ENCODE peak calls at places on chromosomes 11 and 22, in eight cellular contexts. One of them, this sample, is unnamed.

GRCh38 chr22:45503816-45504702 is 1.4 kb downstream of the FBLN1 start:
- DNase-seq in activated CD4-positive, alpha-beta T cell treated with anti-CD3 and anti-CD28 coated beads for 24 hours: peak
- DNase-seq in stimulated activated CD8-positive, alpha-beta memory T cell treated with anti-CD3 and anti-CD28 coated beads, Interleukin-15, amount 100 ng/mL, for 24 hours: no peak
- DNase-seq in NCI-H510A: no peak
- DNase-seq in GM12864: no peak
- DNase-seq in GM23248: peak
- DNase-seq in stimulated activated CD4-positive, alpha-beta T cell treated with anti-CD3 and anti-CD28 coated beads, Interleukin-1b, Interleukin-23, amount 100 ng/mL, for 24 hours: no peak
- DNase-seq in Panc1: no peak
- DNase-seq in this sample: peak

GRCh38 chr11:114346709-114347141 is 50.5 kb downstream of the NNMT start:
- DNase-seq in Panc1: no peak
- DNase-seq in activated CD4-positive, alpha-beta T cell treated with anti-CD3 and anti-CD28 coated beads for 24 hours: no peak
- DNase-seq in GM12864: no peak
- DNase-seq in stimulated activated CD4-positive, alpha-beta T cell treated with anti-CD3 and anti-CD28 coated beads, Interleukin-1b, Interleukin-23, amount 100 ng/mL, for 24 hours: no peak
- DNase-seq in NCI-H510A: no peak
- DNase-seq in stimulated activated CD8-positive, alpha-beta memory T cell treated with anti-CD3 and anti-CD28 coated beads, Interleukin-15, amount 100 ng/mL, for 24 hours: no peak
- DNase-seq in GM23248: no peak
- DNase-seq in this sample: peak

GRCh38 chr22:46051646-46052045 is 74.7 kb upstream of the WNT7B start:
- DNase-seq in GM12864: no peak
- DNase-seq in activated CD4-positive, alpha-beta T cell treated with anti-CD3 and anti-CD28 coated beads for 24 hours: no peak
- DNase-seq in stimulated activated CD8-positive, alpha-beta memory T cell treated with anti-CD3 and anti-CD28 coated beads, Interleukin-15, amount 100 ng/mL, for 24 hours: no peak
- DNase-seq in NCI-H510A: no peak
- DNase-seq in GM23248: no peak
- DNase-seq in stimulated activated CD4-positive, alpha-beta T cell treated with anti-CD3 and anti-CD28 coated beads, Interleukin-1b, Interleukin-23, amount 100 ng/mL, for 24 hours: no peak
- DNase-seq in Panc1: no peak
- DNase-seq in this sample: no peak

GRCh38 chr11:134662629-134663360 is 250.8 kb upstream of the B3GAT1 start:
- DNase-seq in stimulated activated CD8-positive, alpha-beta memory T cell treated with anti-CD3 and anti-CD28 coated beads, Interleukin-15, amount 100 ng/mL, for 24 hours: no peak
- DNase-seq in GM23248: no peak
- DNase-seq in Panc1: no peak
- DNase-seq in NCI-H510A: no peak
- DNase-seq in activated CD4-positive, alpha-beta T cell treated with anti-CD3 and anti-CD28 coated beads for 24 hours: no peak
- DNase-seq in GM12864: no peak
- DNase-seq in stimulated activated CD4-positive, alpha-beta T cell treated with anti-CD3 and anti-CD28 coated beads, Interleukin-1b, Interleukin-23, amount 100 ng/mL, for 24 hours: no peak
- DNase-seq in this sample: no peak

GRCh38 chr11:75815345-75815983 is 454 bp downstream of the UVRAG start:
- DNase-seq in activated CD4-positive, alpha-beta T cell treated with anti-CD3 and anti-CD28 coated beads for 24 hours: peak
- DNase-seq in stimulated activated CD4-positive, alpha-beta T cell treated with anti-CD3 and anti-CD28 coated beads, Interleukin-1b, Interleukin-23, amount 100 ng/mL, for 24 hours: peak
- DNase-seq in stimulated activated CD8-positive, alpha-beta memory T cell treated with anti-CD3 and anti-CD28 coated beads, Interleukin-15, amount 100 ng/mL, for 24 hours: peak
- DNase-seq in GM12864: no peak
- DNase-seq in NCI-H510A: no peak
- DNase-seq in GM23248: peak
- DNase-seq in Panc1: no peak
- DNase-seq in this sample: peak

GRCh38 chr22:38239101-38239761 is 33.6 kb downstream of the TMEM184B start:
- DNase-seq in stimulated activated CD8-positive, alpha-beta memory T cell treated with anti-CD3 and anti-CD28 coated beads, Interleukin-15, amount 100 ng/mL, for 24 hours: no peak
- DNase-seq in NCI-H510A: no peak
- DNase-seq in GM23248: peak
- DNase-seq in stimulated activated CD4-positive, alpha-beta T cell treated with anti-CD3 and anti-CD28 coated beads, Interleukin-1b, Interleukin-23, amount 100 ng/mL, for 24 hours: no peak
- DNase-seq in Panc1: no peak
- DNase-seq in GM12864: no peak
- DNase-seq in activated CD4-positive, alpha-beta T cell treated with anti-CD3 and anti-CD28 coated beads for 24 hours: no peak
- DNase-seq in this sample: peak

GRCh38 chr11:2233693-2234455 is 36.5 kb downstream of the ASCL2 start:
- DNase-seq in stimulated activated CD8-positive, alpha-beta memory T cell treated with anti-CD3 and anti-CD28 coated beads, Interleukin-15, amount 100 ng/mL, for 24 hours: no peak
- DNase-seq in stimulated activated CD4-positive, alpha-beta T cell treated with anti-CD3 and anti-CD28 coated beads, Interleukin-1b, Interleukin-23, amount 100 ng/mL, for 24 hours: no peak
- DNase-seq in Panc1: no peak
- DNase-seq in GM23248: no peak
- DNase-seq in activated CD4-positive, alpha-beta T cell treated with anti-CD3 and anti-CD28 coated beads for 24 hours: no peak
- DNase-seq in GM12864: no peak
- DNase-seq in NCI-H510A: no peak
- DNase-seq in this sample: no peak

GRCh38 chr11:61037694-61038093 is 64.6 kb upstream of the CD5 start:
- DNase-seq in NCI-H510A: no peak
- DNase-seq in Panc1: no peak
- DNase-seq in stimulated activated CD4-positive, alpha-beta T cell treated with anti-CD3 and anti-CD28 coated beads, Interleukin-1b, Interleukin-23, amount 100 ng/mL, for 24 hours: no peak
- DNase-seq in stimulated activated CD8-positive, alpha-beta memory T cell treated with anti-CD3 and anti-CD28 coated beads, Interleukin-15, amount 100 ng/mL, for 24 hours: no peak
- DNase-seq in GM12864: no peak
- DNase-seq in GM23248: no peak
- DNase-seq in activated CD4-positive, alpha-beta T cell treated with anti-CD3 and anti-CD28 coated beads for 24 hours: no peak
- DNase-seq in this sample: peak

GRCh38 chr11:128181984-128182383 is 405.4 kb downstream of the ETS1 start:
- DNase-seq in GM12864: no peak
- DNase-seq in stimulated activated CD4-positive, alpha-beta T cell treated with anti-CD3 and anti-CD28 coated beads, Interleukin-1b, Interleukin-23, amount 100 ng/mL, for 24 hours: no peak
- DNase-seq in NCI-H510A: no peak
- DNase-seq in Panc1: no peak
- DNase-seq in activated CD4-positive, alpha-beta T cell treated with anti-CD3 and anti-CD28 coated beads for 24 hours: no peak
- DNase-seq in stimulated activated CD8-positive, alpha-beta memory T cell treated with anti-CD3 and anti-CD28 coated beads, Interleukin-15, amount 100 ng/mL, for 24 hours: no peak
- DNase-seq in GM23248: no peak
- DNase-seq in this sample: no peak

GRCh38 chr11:105524286-105524685 is 85.6 kb upstream of the GRIA4 start:
- DNase-seq in Panc1: no peak
- DNase-seq in activated CD4-positive, alpha-beta T cell treated with anti-CD3 and anti-CD28 coated beads for 24 hours: no peak
- DNase-seq in NCI-H510A: no peak
- DNase-seq in GM12864: no peak
- DNase-seq in GM23248: no peak
- DNase-seq in stimulated activated CD4-positive, alpha-beta T cell treated with anti-CD3 and anti-CD28 coated beads, Interleukin-1b, Interleukin-23, amount 100 ng/mL, for 24 hours: no peak
- DNase-seq in stimulated activated CD8-positive, alpha-beta memory T cell treated with anti-CD3 and anti-CD28 coated beads, Interleukin-15, amount 100 ng/mL, for 24 hours: no peak
- DNase-seq in this sample: peak

GRCh38 chr11:78202733-78203167 is 14.0 kb downstream of the USP35 start:
- DNase-seq in stimulated activated CD4-positive, alpha-beta T cell treated with anti-CD3 and anti-CD28 coated beads, Interleukin-1b, Interleukin-23, amount 100 ng/mL, for 24 hours: no peak
- DNase-seq in NCI-H510A: no peak
- DNase-seq in GM12864: no peak
- DNase-seq in stimulated activated CD8-positive, alpha-beta memory T cell treated with anti-CD3 and anti-CD28 coated beads, Interleukin-15, amount 100 ng/mL, for 24 hours: no peak
- DNase-seq in Panc1: no peak
- DNase-seq in GM23248: no peak
- DNase-seq in activated CD4-positive, alpha-beta T cell treated with anti-CD3 and anti-CD28 coated beads for 24 hours: no peak
- DNase-seq in this sample: no peak

GRCh38 chr22:18000441-18001039 is 23.8 kb downstream of the MICAL3 start:
- DNase-seq in GM23248: peak
- DNase-seq in stimulated activated CD8-positive, alpha-beta memory T cell treated with anti-CD3 and anti-CD28 coated beads, Interleukin-15, amount 100 ng/mL, for 24 hours: no peak
- DNase-seq in activated CD4-positive, alpha-beta T cell treated with anti-CD3 and anti-CD28 coated beads for 24 hours: no peak
- DNase-seq in stimulated activated CD4-positive, alpha-beta T cell treated with anti-CD3 and anti-CD28 coated beads, Interleukin-1b, Interleukin-23, amount 100 ng/mL, for 24 hours: peak
- DNase-seq in GM12864: no peak
- DNase-seq in Panc1: no peak
- DNase-seq in NCI-H510A: no peak
- DNase-seq in this sample: no peak

GRCh38 chr11:69080361-69080973 is 31.7 kb downstream of the TPCN2 start:
- DNase-seq in GM12864: no peak
- DNase-seq in stimulated activated CD4-positive, alpha-beta T cell treated with anti-CD3 and anti-CD28 coated beads, Interleukin-1b, Interleukin-23, amount 100 ng/mL, for 24 hours: no peak
- DNase-seq in GM23248: peak
- DNase-seq in Panc1: no peak
- DNase-seq in NCI-H510A: no peak
- DNase-seq in stimulated activated CD8-positive, alpha-beta memory T cell treated with anti-CD3 and anti-CD28 coated beads, Interleukin-15, amount 100 ng/mL, for 24 hours: no peak
- DNase-seq in activated CD4-positive, alpha-beta T cell treated with anti-CD3 and anti-CD28 coated beads for 24 hours: no peak
- DNase-seq in this sample: peak

GRCh38 chr11:27864046-27865025 is 164.1 kb upstream of the BDNF start:
- DNase-seq in activated CD4-positive, alpha-beta T cell treated with anti-CD3 and anti-CD28 coated beads for 24 hours: no peak
- DNase-seq in GM23248: no peak
- DNase-seq in stimulated activated CD4-positive, alpha-beta T cell treated with anti-CD3 and anti-CD28 coated beads, Interleukin-1b, Interleukin-23, amount 100 ng/mL, for 24 hours: no peak
- DNase-seq in NCI-H510A: no peak
- DNase-seq in GM12864: no peak
- DNase-seq in stimulated activated CD8-positive, alpha-beta memory T cell treated with anti-CD3 and anti-CD28 coated beads, Interleukin-15, amount 100 ng/mL, for 24 hours: no peak
- DNase-seq in Panc1: no peak
- DNase-seq in this sample: peak

GRCh38 chr22:17592201-17592600 is 28.9 kb downstream of the SLC25A18 start:
- DNase-seq in stimulated activated CD4-positive, alpha-beta T cell treated with anti-CD3 and anti-CD28 coated beads, Interleukin-1b, Interleukin-23, amount 100 ng/mL, for 24 hours: no peak
- DNase-seq in activated CD4-positive, alpha-beta T cell treated with anti-CD3 and anti-CD28 coated beads for 24 hours: no peak
- DNase-seq in GM23248: no peak
- DNase-seq in Panc1: no peak
- DNase-seq in GM12864: no peak
- DNase-seq in stimulated activated CD8-positive, alpha-beta memory T cell treated with anti-CD3 and anti-CD28 coated beads, Interleukin-15, amount 100 ng/mL, for 24 hours: no peak
- DNase-seq in NCI-H510A: no peak
- DNase-seq in this sample: no peak

GRCh38 chr22:40147388-40148176 is 30.1 kb upstream of the TNRC6B start:
- DNase-seq in stimulated activated CD4-positive, alpha-beta T cell treated with anti-CD3 and anti-CD28 coated beads, Interleukin-1b, Interleukin-23, amount 100 ng/mL, for 24 hours: no peak
- DNase-seq in NCI-H510A: no peak
- DNase-seq in stimulated activated CD8-positive, alpha-beta memory T cell treated with anti-CD3 and anti-CD28 coated beads, Interleukin-15, amount 100 ng/mL, for 24 hours: no peak
- DNase-seq in GM23248: no peak
- DNase-seq in Panc1: no peak
- DNase-seq in GM12864: no peak
- DNase-seq in activated CD4-positive, alpha-beta T cell treated with anti-CD3 and anti-CD28 coated beads for 24 hours: no peak
- DNase-seq in this sample: no peak

GRCh38 chr11:125330462-125331325 is 165.4 kb downstream of the FEZ1 start:
- DNase-seq in GM12864: no peak
- DNase-seq in GM23248: no peak
- DNase-seq in stimulated activated CD8-positive, alpha-beta memory T cell treated with anti-CD3 and anti-CD28 coated beads, Interleukin-15, amount 100 ng/mL, for 24 hours: no peak
- DNase-seq in stimulated activated CD4-positive, alpha-beta T cell treated with anti-CD3 and anti-CD28 coated beads, Interleukin-1b, Interleukin-23, amount 100 ng/mL, for 24 hours: no peak
- DNase-seq in Panc1: no peak
- DNase-seq in NCI-H510A: no peak
- DNase-seq in activated CD4-positive, alpha-beta T cell treated with anti-CD3 and anti-CD28 coated beads for 24 hours: no peak
- DNase-seq in this sample: no peak

GRCh38 chr11:36141595-36141994 is 147.6 kb downstream of the COMMD9 start:
- DNase-seq in stimulated activated CD8-positive, alpha-beta memory T cell treated with anti-CD3 and anti-CD28 coated beads, Interleukin-15, amount 100 ng/mL, for 24 hours: no peak
- DNase-seq in activated CD4-positive, alpha-beta T cell treated with anti-CD3 and anti-CD28 coated beads for 24 hours: no peak
- DNase-seq in GM12864: no peak
- DNase-seq in NCI-H510A: no peak
- DNase-seq in Panc1: no peak
- DNase-seq in GM23248: no peak
- DNase-seq in stimulated activated CD4-positive, alpha-beta T cell treated with anti-CD3 and anti-CD28 coated beads, Interleukin-1b, Interleukin-23, amount 100 ng/mL, for 24 hours: no peak
- DNase-seq in this sample: no peak

GRCh38 chr11:33920838-33921613 is 29.1 kb upstream of the LMO2 start:
- DNase-seq in stimulated activated CD4-positive, alpha-beta T cell treated with anti-CD3 and anti-CD28 coated beads, Interleukin-1b, Interleukin-23, amount 100 ng/mL, for 24 hours: peak
- DNase-seq in NCI-H510A: no peak
- DNase-seq in activated CD4-positive, alpha-beta T cell treated with anti-CD3 and anti-CD28 coated beads for 24 hours: peak
- DNase-seq in GM12864: peak
- DNase-seq in GM23248: peak
- DNase-seq in stimulated activated CD8-positive, alpha-beta memory T cell treated with anti-CD3 and anti-CD28 coated beads, Interleukin-15, amount 100 ng/mL, for 24 hours: no peak
- DNase-seq in Panc1: no peak
- DNase-seq in this sample: peak

GRCh38 chr11:2802389-2803185 is 83.0 kb downstream of the CDKN1C start:
- DNase-seq in stimulated activated CD4-positive, alpha-beta T cell treated with anti-CD3 and anti-CD28 coated beads, Interleukin-1b, Interleukin-23, amount 100 ng/mL, for 24 hours: no peak
- DNase-seq in NCI-H510A: no peak
- DNase-seq in GM12864: no peak
- DNase-seq in activated CD4-positive, alpha-beta T cell treated with anti-CD3 and anti-CD28 coated beads for 24 hours: no peak
- DNase-seq in GM23248: no peak
- DNase-seq in Panc1: no peak
- DNase-seq in stimulated activated CD8-positive, alpha-beta memory T cell treated with anti-CD3 and anti-CD28 coated beads, Interleukin-15, amount 100 ng/mL, for 24 hours: no peak
- DNase-seq in this sample: no peak

GRCh38 chr11:45925550-45925949 is 3.1 kb downstream of the LARGE2 start:
- DNase-seq in GM12864: no peak
- DNase-seq in stimulated activated CD4-positive, alpha-beta T cell treated with anti-CD3 and anti-CD28 coated beads, Interleukin-1b, Interleukin-23, amount 100 ng/mL, for 24 hours: no peak
- DNase-seq in Panc1: no peak
- DNase-seq in GM23248: no peak
- DNase-seq in stimulated activated CD8-positive, alpha-beta memory T cell treated with anti-CD3 and anti-CD28 coated beads, Interleukin-15, amount 100 ng/mL, for 24 hours: no peak
- DNase-seq in activated CD4-positive, alpha-beta T cell treated with anti-CD3 and anti-CD28 coated beads for 24 hours: no peak
- DNase-seq in NCI-H510A: no peak
- DNase-seq in this sample: no peak

GRCh38 chr11:22780914-22781593 is 48.5 kb downstream of the SVIP start:
- DNase-seq in GM23248: no peak
- DNase-seq in NCI-H510A: no peak
- DNase-seq in stimulated activated CD4-positive, alpha-beta T cell treated with anti-CD3 and anti-CD28 coated beads, Interleukin-1b, Interleukin-23, amount 100 ng/mL, for 24 hours: no peak
- DNase-seq in GM12864: peak
- DNase-seq in Panc1: no peak
- DNase-seq in stimulated activated CD8-positive, alpha-beta memory T cell treated with anti-CD3 and anti-CD28 coated beads, Interleukin-15, amount 100 ng/mL, for 24 hours: no peak
- DNase-seq in activated CD4-positive, alpha-beta T cell treated with anti-CD3 and anti-CD28 coated beads for 24 hours: no peak
- DNase-seq in this sample: no peak

GRCh38 chr11:39021542-39021941 is 2423.5 kb upstream of the RAG2 start:
- DNase-seq in NCI-H510A: no peak
- DNase-seq in GM12864: no peak
- DNase-seq in stimulated activated CD8-positive, alpha-beta memory T cell treated with anti-CD3 and anti-CD28 coated beads, Interleukin-15, amount 100 ng/mL, for 24 hours: no peak
- DNase-seq in stimulated activated CD4-positive, alpha-beta T cell treated with anti-CD3 and anti-CD28 coated beads, Interleukin-1b, Interleukin-23, amount 100 ng/mL, for 24 hours: no peak
- DNase-seq in GM23248: no peak
- DNase-seq in activated CD4-positive, alpha-beta T cell treated with anti-CD3 and anti-CD28 coated beads for 24 hours: no peak
- DNase-seq in Panc1: no peak
- DNase-seq in this sample: no peak

GRCh38 chr11:74403607-74404006 is 5.4 kb upstream of the PGM2L1 start:
- DNase-seq in GM23248: no peak
- DNase-seq in activated CD4-positive, alpha-beta T cell treated with anti-CD3 and anti-CD28 coated beads for 24 hours: no peak
- DNase-seq in stimulated activated CD8-positive, alpha-beta memory T cell treated with anti-CD3 and anti-CD28 coated beads, Interleukin-15, amount 100 ng/mL, for 24 hours: no peak
- DNase-seq in stimulated activated CD4-positive, alpha-beta T cell treated with anti-CD3 and anti-CD28 coated beads, Interleukin-1b, Interleukin-23, amount 100 ng/mL, for 24 hours: no peak
- DNase-seq in GM12864: no peak
- DNase-seq in Panc1: no peak
- DNase-seq in NCI-H510A: no peak
- DNase-seq in this sample: no peak

GRCh38 chr11:131025020-131025419 is 108.7 kb upstream of the SNX19 start:
- DNase-seq in GM23248: peak
- DNase-seq in Panc1: no peak
- DNase-seq in GM12864: no peak
- DNase-seq in NCI-H510A: no peak
- DNase-seq in activated CD4-positive, alpha-beta T cell treated with anti-CD3 and anti-CD28 coated beads for 24 hours: no peak
- DNase-seq in stimulated activated CD8-positive, alpha-beta memory T cell treated with anti-CD3 and anti-CD28 coated beads, Interleukin-15, amount 100 ng/mL, for 24 hours: no peak
- DNase-seq in stimulated activated CD4-positive, alpha-beta T cell treated with anti-CD3 and anti-CD28 coated beads, Interleukin-1b, Interleukin-23, amount 100 ng/mL, for 24 hours: no peak
- DNase-seq in this sample: peak

GRCh38 chr11:42265072-42265471 is 805.6 kb upstream of the LRRC4C start:
- DNase-seq in activated CD4-positive, alpha-beta T cell treated with anti-CD3 and anti-CD28 coated beads for 24 hours: no peak
- DNase-seq in Panc1: no peak
- DNase-seq in stimulated activated CD4-positive, alpha-beta T cell treated with anti-CD3 and anti-CD28 coated beads, Interleukin-1b, Interleukin-23, amount 100 ng/mL, for 24 hours: no peak
- DNase-seq in GM12864: no peak
- DNase-seq in stimulated activated CD8-positive, alpha-beta memory T cell treated with anti-CD3 and anti-CD28 coated beads, Interleukin-15, amount 100 ng/mL, for 24 hours: no peak
- DNase-seq in GM23248: no peak
- DNase-seq in NCI-H510A: no peak
- DNase-seq in this sample: no peak

GRCh38 chr11:18721576-18722292 is 4.3 kb downstream of the IGSF22 start:
- DNase-seq in Panc1: peak
- DNase-seq in GM12864: no peak
- DNase-seq in activated CD4-positive, alpha-beta T cell treated with anti-CD3 and anti-CD28 coated beads for 24 hours: peak
- DNase-seq in stimulated activated CD4-positive, alpha-beta T cell treated with anti-CD3 and anti-CD28 coated beads, Interleukin-1b, Interleukin-23, amount 100 ng/mL, for 24 hours: peak
- DNase-seq in NCI-H510A: peak
- DNase-seq in GM23248: peak
- DNase-seq in stimulated activated CD8-positive, alpha-beta memory T cell treated with anti-CD3 and anti-CD28 coated beads, Interleukin-15, amount 100 ng/mL, for 24 hours: no peak
- DNase-seq in this sample: peak

GRCh38 chr11:124839972-124840621 is 25.1 kb upstream of the ROBO3 start:
- DNase-seq in stimulated activated CD4-positive, alpha-beta T cell treated with anti-CD3 and anti-CD28 coated beads, Interleukin-1b, Interleukin-23, amount 100 ng/mL, for 24 hours: no peak
- DNase-seq in stimulated activated CD8-positive, alpha-beta memory T cell treated with anti-CD3 and anti-CD28 coated beads, Interleukin-15, amount 100 ng/mL, for 24 hours: no peak
- DNase-seq in GM23248: no peak
- DNase-seq in Panc1: no peak
- DNase-seq in activated CD4-positive, alpha-beta T cell treated with anti-CD3 and anti-CD28 coated beads for 24 hours: no peak
- DNase-seq in NCI-H510A: no peak
- DNase-seq in GM12864: no peak
- DNase-seq in this sample: no peak

GRCh38 chr22:34015642-34016041 is 95.4 kb upstream of the LARGE1 start:
- DNase-seq in NCI-H510A: no peak
- DNase-seq in GM23248: no peak
- DNase-seq in activated CD4-positive, alpha-beta T cell treated with anti-CD3 and anti-CD28 coated beads for 24 hours: no peak
- DNase-seq in stimulated activated CD8-positive, alpha-beta memory T cell treated with anti-CD3 and anti-CD28 coated beads, Interleukin-15, amount 100 ng/mL, for 24 hours: no peak
- DNase-seq in GM12864: no peak
- DNase-seq in Panc1: no peak
- DNase-seq in stimulated activated CD4-positive, alpha-beta T cell treated with anti-CD3 and anti-CD28 coated beads, Interleukin-1b, Interleukin-23, amount 100 ng/mL, for 24 hours: no peak
- DNase-seq in this sample: no peak

GRCh38 chr22:24189249-24190158 is 8.2 kb downstream of the SUSD2 start:
- DNase-seq in activated CD4-positive, alpha-beta T cell treated with anti-CD3 and anti-CD28 coated beads for 24 hours: peak
- DNase-seq in stimulated activated CD8-positive, alpha-beta memory T cell treated with anti-CD3 and anti-CD28 coated beads, Interleukin-15, amount 100 ng/mL, for 24 hours: no peak
- DNase-seq in NCI-H510A: no peak
- DNase-seq in Panc1: no peak
- DNase-seq in GM12864: no peak
- DNase-seq in GM23248: peak
- DNase-seq in stimulated activated CD4-positive, alpha-beta T cell treated with anti-CD3 and anti-CD28 coated beads, Interleukin-1b, Interleukin-23, amount 100 ng/mL, for 24 hours: peak
- DNase-seq in this sample: peak

GRCh38 chr11:2892215-2893020 is 6.8 kb upstream of the CDKN1C start:
- DNase-seq in NCI-H510A: no peak
- DNase-seq in stimulated activated CD8-positive, alpha-beta memory T cell treated with anti-CD3 and anti-CD28 coated beads, Interleukin-15, amount 100 ng/mL, for 24 hours: peak
- DNase-seq in GM12864: no peak
- DNase-seq in GM23248: peak
- DNase-seq in Panc1: no peak
- DNase-seq in stimulated activated CD4-positive, alpha-beta T cell treated with anti-CD3 and anti-CD28 coated beads, Interleukin-1b, Interleukin-23, amount 100 ng/mL, for 24 hours: peak
- DNase-seq in activated CD4-positive, alpha-beta T cell treated with anti-CD3 and anti-CD28 coated beads for 24 hours: peak
- DNase-seq in this sample: peak

GRCh38 chr22:48886604-48887393 is 940.9 kb downstream of the BRD1 start:
- DNase-seq in activated CD4-positive, alpha-beta T cell treated with anti-CD3 and anti-CD28 coated beads for 24 hours: no peak
- DNase-seq in stimulated activated CD8-positive, alpha-beta memory T cell treated with anti-CD3 and anti-CD28 coated beads, Interleukin-15, amount 100 ng/mL, for 24 hours: no peak
- DNase-seq in stimulated activated CD4-positive, alpha-beta T cell treated with anti-CD3 and anti-CD28 coated beads, Interleukin-1b, Interleukin-23, amount 100 ng/mL, for 24 hours: no peak
- DNase-seq in Panc1: no peak
- DNase-seq in NCI-H510A: peak
- DNase-seq in GM12864: no peak
- DNase-seq in GM23248: no peak
- DNase-seq in this sample: no peak

GRCh38 chr11:63480039-63480438 is 10.9 kb downstream of the PLAAT5 start:
- DNase-seq in Panc1: no peak
- DNase-seq in stimulated activated CD4-positive, alpha-beta T cell treated with anti-CD3 and anti-CD28 coated beads, Interleukin-1b, Interleukin-23, amount 100 ng/mL, for 24 hours: no peak
- DNase-seq in activated CD4-positive, alpha-beta T cell treated with anti-CD3 and anti-CD28 coated beads for 24 hours: no peak
- DNase-seq in GM23248: no peak
- DNase-seq in NCI-H510A: no peak
- DNase-seq in stimulated activated CD8-positive, alpha-beta memory T cell treated with anti-CD3 and anti-CD28 coated beads, Interleukin-15, amount 100 ng/mL, for 24 hours: no peak
- DNase-seq in GM12864: no peak
- DNase-seq in this sample: no peak

GRCh38 chr11:43177938-43178337 is 133.9 kb upstream of the API5 start:
- DNase-seq in GM12864: no peak
- DNase-seq in Panc1: no peak
- DNase-seq in stimulated activated CD4-positive, alpha-beta T cell treated with anti-CD3 and anti-CD28 coated beads, Interleukin-1b, Interleukin-23, amount 100 ng/mL, for 24 hours: no peak
- DNase-seq in NCI-H510A: no peak
- DNase-seq in GM23248: no peak
- DNase-seq in stimulated activated CD8-positive, alpha-beta memory T cell treated with anti-CD3 and anti-CD28 coated beads, Interleukin-15, amount 100 ng/mL, for 24 hours: no peak
- DNase-seq in activated CD4-positive, alpha-beta T cell treated with anti-CD3 and anti-CD28 coated beads for 24 hours: no peak
- DNase-seq in this sample: no peak

This sample was measured in M059J.